ENCODE peak calls at places on chromosome 4, in seven cellular contexts. Q, H, I, R, B, V and K are unnamed samples.

GRCh38 chr4:42172921-42173320 is 20.5 kb upstream of the BEND4 start:
- DNase-seq in Q (no peak), H (no peak), I (no peak), R (no peak), B (no peak), V (no peak), K (no peak)

GRCh38 chr4:87698394-87698793 is 48.3 kb downstream of the DMP1 start:
- DNase-seq in Q (no peak), H (no peak), I (no peak), R (no peak), B (no peak), V (no peak), K (no peak)

GRCh38 chr4:2008921-2009650 is at the start of gene NELFA:
- DNase-seq in Q (peak), H (peak), I (peak), R (peak), B (peak), V (peak), K (peak)

GRCh38 chr4:40227284-40227683 is 30.5 kb downstream of the RHOH start:
- DNase-seq in Q (no peak), H (no peak), I (no peak), R (no peak), B (no peak), V (peak), K (no peak)

GRCh38 chr4:123096038-123096437 is 173.6 kb upstream of the NUDT6 start:
- DNase-seq in Q (peak), H (no peak), I (no peak), R (no peak), B (no peak), V (peak), K (no peak)

GRCh38 chr4:146255874-146256273 is 41.5 kb downstream of the REELD1 start:
- DNase-seq in Q (peak), H (no peak), I (no peak), R (no peak), B (no peak), V (no peak), K (no peak)

GRCh38 chr4:155529197-155529596 is 137.5 kb upstream of the GUCY1A1 start:
- DNase-seq in Q (peak), H (no peak), I (no peak), R (no peak), B (no peak), V (no peak), K (no peak)

GRCh38 chr4:41323706-41324105 is 67.0 kb downstream of the UCHL1 start:
- DNase-seq in Q (no peak), H (no peak), I (no peak), R (no peak), B (no peak), V (no peak), K (no peak)

GRCh38 chr4:177001271-177002175 is 208.8 kb upstream of the VEGFC start:
- DNase-seq in Q (no peak), H (no peak), I (no peak), R (no peak), B (no peak), V (no peak), K (no peak)

GRCh38 chr4:29549308-29549707 is 1170.9 kb upstream of the PCDH7 start:
- DNase-seq in Q (peak), H (no peak), I (no peak), R (no peak), B (no peak), V (no peak), K (no peak)

GRCh38 chr4:43496188-43496587 is 603.7 kb downstream of the GRXCR1 start:
- DNase-seq in Q (no peak), H (no peak), I (no peak), R (no peak), B (no peak), V (no peak), K (no peak)

GRCh38 chr4:114015444-114015899 is 36.0 kb upstream of the ARSJ start:
- DNase-seq in Q (peak), H (no peak), I (no peak), R (no peak), B (no peak), V (no peak), K (no peak)

GRCh38 chr4:3387943-3388348 is 53.8 kb upstream of the HGFAC start:
- DNase-seq in Q (peak), H (peak), I (peak), R (no peak), B (peak), V (peak), K (no peak)

GRCh38 chr4:52368895-52369294 is 290.2 kb downstream of the USP46 start:
- DNase-seq in Q (no peak), H (no peak), I (no peak), R (no peak), B (no peak), V (no peak), K (no peak)

GRCh38 chr4:168928875-168929274 is 81.2 kb downstream of the CBR4 start:
- DNase-seq in Q (no peak), H (no peak), I (no peak), R (no peak), B (no peak), V (no peak), K (no peak)

GRCh38 chr4:189355590-189355989 is 585.1 kb upstream of the FRG1 start:
- DNase-seq in Q (no peak), H (no peak), I (no peak), R (no peak), B (no peak), V (no peak), K (no peak)

GRCh38 chr4:121462660-121463261 is 81.9 kb upstream of the QRFPR start:
- DNase-seq in Q (peak), H (peak), I (no peak), R (no peak), B (no peak), V (peak), K (no peak)

GRCh38 chr4:149999485-150000074 is 78.7 kb upstream of the DCLK2 start:
- DNase-seq in Q (peak), H (peak), I (no peak), R (no peak), B (peak), V (peak), K (peak)

GRCh38 chr4:54626113-54626512 is 31.6 kb upstream of the KIT start:
- DNase-seq in Q (no peak), H (no peak), I (no peak), R (no peak), B (no peak), V (no peak), K (no peak)

GRCh38 chr4:112604590-112604989 is 32.1 kb downstream of the ZGRF1 start:
- DNase-seq in Q (peak), H (peak), I (no peak), R (no peak), B (no peak), V (peak), K (peak)

GRCh38 chr4:55907469-55907868 is 41.3 kb upstream of the CEP135 start:
- DNase-seq in Q (no peak), H (no peak), I (no peak), R (no peak), B (no peak), V (no peak), K (no peak)

GRCh38 chr4:150464523-150464922 is 117.4 kb upstream of the MAB21L2 start:
- DNase-seq in Q (no peak), H (no peak), I (no peak), R (no peak), B (no peak), V (no peak), K (no peak)

GRCh38 chr4:52904421-52904820 is 42.3 kb downstream of the RASL11B start:
- DNase-seq in Q (no peak), H (no peak), I (no peak), R (no peak), B (no peak), V (no peak), K (no peak)

GRCh38 chr4:152709675-152710438 is 30.1 kb upstream of the TMEM154 start:
- DNase-seq in Q (no peak), H (no peak), I (no peak), R (no peak), B (no peak), V (no peak), K (no peak)

GRCh38 chr4:3246458-3247398 is 2.2 kb upstream of the MSANTD1 start:
- DNase-seq in Q (no peak), H (no peak), I (no peak), R (no peak), B (no peak), V (no peak), K (no peak)

GRCh38 chr4:83905952-83906351 is 370.0 kb downstream of the GPAT3 start:
- DNase-seq in Q (no peak), H (no peak), I (no peak), R (no peak), B (no peak), V (peak), K (no peak)